ENCODE peak calls at places on chromosomes 7 and 10, in ten cellular contexts. Z is stomach, A is spleen, B is GM23338, K is upper lobe of left lung, E is prostate gland, M is breast epithelium, J is HepG2, V is HL-60, C is SK-N-SH. F is an unnamed sample.

GRCh38 chr10:80372675-80373074 is 16.1 kb downstream of the DYDC2 start:
- DNase-seq in Z (no peak), A (no peak), B (no peak), K (no peak), E (no peak), M (no peak), J (no peak), V (no peak), C (no peak), F (no peak)

GRCh38 chr10:6473901-6474370 is 106.1 kb downstream of the PRKCQ start:
- DNase-seq in Z (no peak), A (no peak), B (no peak), K (no peak), E (no peak), M (no peak), J (no peak), V (no peak), C (no peak), F (no peak)

GRCh38 chr7:145036592-145037386 is 200.9 kb upstream of the TPK1 start:
- DNase-seq in Z (no peak), A (no peak), B (peak), K (no peak), E (peak), M (no peak), J (peak), V (no peak), C (peak), F (no peak)

GRCh38 chr10:14839305-14839695 is 1.2 kb downstream of the HSPA14 start:
- DNase-seq in Z (no peak), A (peak), B (peak), K (no peak), E (no peak), M (no peak), J (no peak), V (no peak), C (no peak), F (peak)

GRCh38 chr7:132276986-132277716 is 299.1 kb downstream of the PLXNA4 start:
- DNase-seq in Z (no peak), A (no peak), B (no peak), K (no peak), E (no peak), M (no peak), J (no peak), V (no peak), C (no peak), F (no peak)

GRCh38 chr7:54843961-54844360 is 85.0 kb upstream of the SEC61G start:
- DNase-seq in Z (no peak), A (no peak), B (no peak), K (no peak), E (no peak), M (no peak), J (no peak), V (no peak), C (no peak), F (no peak)

GRCh38 chr10:99374526-99374925 is 45.4 kb downstream of the CNNM1 start:
- DNase-seq in Z (no peak), A (no peak), B (no peak), K (no peak), E (no peak), M (no peak), J (no peak), V (no peak), C (no peak), F (no peak)

GRCh38 chr10:122007415-122007814 is 18.5 kb downstream of the TACC2 start:
- DNase-seq in Z (no peak), A (no peak), B (no peak), K (no peak), E (no peak), M (no peak), J (no peak), V (no peak), C (no peak), F (no peak)

GRCh38 chr10:91194497-91195179 is 25.8 kb upstream of the PCGF5 start:
- DNase-seq in Z (no peak), A (no peak), B (no peak), K (no peak), E (no peak), M (no peak), J (no peak), V (no peak), C (no peak), F (no peak)

DNA sequence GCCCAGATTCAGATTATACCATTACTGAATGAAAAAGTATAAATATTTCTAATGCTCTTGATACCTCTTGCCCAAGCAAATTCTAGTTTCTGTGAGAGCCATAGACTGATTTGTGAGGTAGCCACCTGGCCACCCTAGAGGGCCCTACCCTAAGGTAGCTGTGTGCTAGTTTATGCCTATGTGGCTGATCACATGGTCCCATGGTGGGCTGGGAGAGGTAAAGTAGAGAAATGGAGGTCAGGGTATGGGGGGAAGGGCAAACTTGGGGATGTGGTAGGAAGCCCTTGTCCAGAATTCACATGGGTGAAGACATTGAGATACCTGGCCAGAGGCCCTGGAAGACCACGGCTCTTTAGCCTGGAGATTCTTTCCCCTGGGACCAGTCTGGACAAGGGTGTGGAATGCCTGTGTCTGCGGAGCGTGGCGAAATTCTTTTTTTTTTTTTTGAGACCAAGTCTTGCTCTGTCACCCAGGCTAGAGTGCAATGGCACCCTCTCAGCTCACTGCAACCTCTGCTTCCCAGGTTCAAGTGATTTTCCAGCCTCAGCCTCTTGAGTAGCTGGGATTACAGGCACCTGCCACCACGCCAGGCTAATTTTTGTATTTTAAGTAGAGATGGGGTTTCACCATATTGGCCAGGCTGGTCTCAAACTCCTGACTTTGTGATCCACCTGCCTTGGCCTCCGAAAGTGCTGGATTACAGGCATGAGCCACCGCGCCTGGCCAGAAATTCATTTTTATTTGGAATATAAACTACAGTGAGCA is 639.4 kb downstream of the ACTR3B start:
- DNase-seq in Z (no peak), A (no peak), B (no peak), K (no peak), E (no peak), M (no peak), J (no peak), V (no peak), C (no peak), F (no peak)
- TF ChIP-seq POLR2AphosphoS5 in Z (no peak), A (no peak), B (no peak), K (no peak), E (no peak), M (no peak), J (no peak), V (no peak), C (no peak), F (no peak)

GRCh38 chr10:104029528-104029875 is 56.2 kb downstream of the COL17A1 start:
- DNase-seq in Z (no peak), A (no peak), B (no peak), K (no peak), E (no peak), M (no peak), J (no peak), V (no peak), C (no peak), F (no peak)

GRCh38 chr10:104028146-104028545 is 57.5 kb downstream of the COL17A1 start:
- DNase-seq in Z (no peak), A (no peak), B (peak), K (no peak), E (no peak), M (no peak), J (peak), V (no peak), C (peak), F (no peak)

GRCh38 chr10:104026762-104027161 is 58.9 kb downstream of the COL17A1 start:
- DNase-seq in Z (no peak), A (no peak), B (no peak), K (no peak), E (no peak), M (no peak), J (no peak), V (no peak), C (no peak), F (no peak)

GRCh38 chr10:104031631-104032030 is 54.0 kb downstream of the COL17A1 start:
- DNase-seq in Z (no peak), A (no peak), B (no peak), K (no peak), E (no peak), M (no peak), J (no peak), V (peak), C (no peak), F (no peak)

DNA sequence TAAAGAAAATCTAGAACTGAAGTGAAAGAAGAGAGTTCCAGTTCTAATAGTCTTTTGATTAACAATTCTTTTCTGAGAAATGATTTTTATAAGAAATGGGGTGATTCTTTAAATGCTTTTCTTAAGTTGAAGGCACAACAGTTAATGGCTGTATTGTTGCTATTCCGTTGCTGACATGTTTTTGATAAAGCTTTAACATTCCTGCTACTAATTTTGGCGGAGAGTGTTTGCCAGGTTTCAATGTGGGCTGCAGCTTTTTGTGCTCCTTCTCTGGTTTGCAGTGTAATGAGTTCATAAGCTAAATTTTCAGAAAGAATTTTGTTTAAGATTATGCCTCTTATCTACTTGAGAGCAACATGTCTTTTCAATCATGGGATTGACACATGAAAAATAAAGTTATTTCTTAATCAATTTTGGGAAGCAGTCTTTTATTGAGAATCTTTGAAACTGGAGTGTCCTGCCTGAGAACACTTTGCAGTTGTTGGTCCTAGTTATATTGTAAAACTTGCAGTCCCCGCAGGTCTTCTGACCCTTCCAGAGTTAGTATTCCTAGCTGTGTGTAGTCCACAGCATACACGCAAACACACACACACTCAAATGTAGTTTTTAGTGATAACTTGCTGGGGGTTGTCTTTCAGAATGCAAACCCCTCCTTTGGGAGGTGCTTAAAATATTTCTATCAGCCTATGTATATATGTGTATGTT is 56.7 kb downstream of the COL17A1 start:
- DNase-seq in Z (no peak), A (no peak), B (no peak), K (no peak), E (no peak), M (no peak), J (no peak), V (no peak), C (no peak), F (no peak)
- TF ChIP-seq CTCF in Z (no peak), A (no peak), B (no peak), K (no peak), E (no peak), M (no peak), J (no peak), V (no peak), C (no peak), F (no peak)

GRCh38 chr10:102312683-102313082 is 67.4 kb downstream of the GBF1 start:
- DNase-seq in Z (no peak), A (no peak), B (no peak), K (no peak), E (no peak), M (no peak), J (no peak), V (no peak), C (no peak), F (no peak)
- H3K27ac ChIP-seq in Z (no peak), A (no peak), B (no peak), K (no peak), E (no peak), M (peak), J (no peak), V (no peak), C (peak), F (peak)

DNA sequence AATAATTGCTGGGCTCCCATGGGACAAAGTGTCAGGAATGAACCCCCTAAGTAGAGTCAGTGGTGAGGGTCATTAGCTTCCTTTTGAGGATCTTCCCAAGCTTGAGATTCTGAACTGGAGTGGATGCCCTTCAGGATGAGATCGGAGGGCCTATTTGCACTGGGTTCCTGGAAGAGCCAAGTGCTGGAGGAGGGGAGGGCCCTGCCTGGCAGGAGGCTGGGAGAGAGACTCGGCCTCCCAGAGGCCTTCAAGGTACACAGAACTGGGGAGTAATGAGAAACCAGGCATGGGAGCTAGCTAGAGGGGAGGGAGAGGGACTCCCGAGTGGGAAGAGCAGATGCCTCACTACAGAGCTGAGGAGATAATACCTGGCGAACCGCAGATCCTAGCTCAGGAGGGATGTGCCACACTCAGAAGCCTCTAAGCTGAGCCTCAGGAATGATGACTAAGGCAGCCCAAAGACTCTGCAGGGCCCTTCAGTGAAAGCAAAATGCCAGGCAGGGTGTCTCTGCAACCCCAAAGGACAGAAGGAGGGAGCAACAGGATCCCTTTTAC is 9.4 kb downstream of the PDAP1 start:
- DNase-seq in Z (no peak), A (no peak), B (no peak), K (no peak), E (no peak), M (no peak), J (no peak), V (no peak), C (no peak), F (no peak)
- TF ChIP-seq POLR2AphosphoS5 in Z (no peak), A (peak), B (no peak), K (no peak), E (no peak), M (no peak), J (no peak), V (peak), C (peak), F (no peak)

GRCh38 chr7:71509381-71509780 is 377.4 kb downstream of the GALNT17 start:
- DNase-seq in Z (no peak), A (no peak), B (no peak), K (no peak), E (no peak), M (no peak), J (no peak), V (no peak), C (no peak), F (no peak)

GRCh38 chr7:71506822-71507221 is 374.9 kb downstream of the GALNT17 start:
- DNase-seq in Z (no peak), A (no peak), B (no peak), K (no peak), E (no peak), M (no peak), J (no peak), V (no peak), C (no peak), F (no peak)

GRCh38 chr7:71507665-71508064 is 375.7 kb downstream of the GALNT17 start:
- DNase-seq in Z (no peak), A (no peak), B (no peak), K (no peak), E (no peak), M (no peak), J (no peak), V (no peak), C (no peak), F (no peak)

GRCh38 chr7:71511361-71511807 is 379.4 kb downstream of the GALNT17 start:
- DNase-seq in Z (no peak), A (no peak), B (peak), K (no peak), E (no peak), M (no peak), J (no peak), V (no peak), C (no peak), F (no peak)
- TF ChIP-seq CTCF in Z (no peak), A (no peak), B (peak), K (no peak), E (no peak), M (no peak), J (no peak), V (no peak), C (no peak), F (no peak)

GRCh38 chr10:29534590-29534989 is 100.2 kb downstream of the SVIL start:
- DNase-seq in Z (no peak), A (no peak), B (no peak), K (no peak), E (no peak), M (no peak), J (no peak), V (no peak), C (no peak), F (no peak)

GRCh38 chr10:29533696-29534285 is 101.0 kb downstream of the SVIL start:
- DNase-seq in Z (no peak), A (no peak), B (no peak), K (no peak), E (no peak), M (no peak), J (no peak), V (no peak), C (no peak), F (no peak)

GRCh38 chr10:29533046-29533445 is 101.7 kb downstream of the SVIL start:
- DNase-seq in Z (no peak), A (no peak), B (no peak), K (no peak), E (no peak), M (no peak), J (no peak), V (no peak), C (no peak), F (no peak)

GRCh38 chr10:29535778-29536459 is 98.9 kb downstream of the SVIL start:
- DNase-seq in Z (peak), A (no peak), B (no peak), K (no peak), E (no peak), M (no peak), J (no peak), V (no peak), C (no peak), F (no peak)

GRCh38 chr10:29535012-29535777 is 99.6 kb downstream of the SVIL start:
- DNase-seq in Z (peak), A (no peak), B (peak), K (no peak), E (peak), M (no peak), J (peak), V (no peak), C (peak), F (peak)
- H3K27ac ChIP-seq in Z (peak), A (no peak), B (peak), K (peak), E (peak), M (peak), J (peak), V (no peak), C (peak), F (peak)